ENCODE peak calls at places on chromosomes 4 and X, in nine cellular contexts. One of them, this sample, is unnamed.

GRCh38 chrX:70478521-70478920 is 33.9 kb downstream of the DLG3 start:
- DNase-seq in CD4-positive, alpha-beta T cell: no peak
- DNase-seq in substantia nigra: no peak
- DNase-seq in mesendoderm: no peak
- DNase-seq in breast epithelium: no peak
- DNase-seq in right cardiac atrium: no peak
- DNase-seq in esophagus squamous epithelium: no peak
- DNase-seq in CD8-positive, alpha-beta memory T cell: no peak
- DNase-seq in neuronal stem cell: no peak
- DNase-seq in this sample: no peak

GRCh38 chr4:141575884-141576283 is 60.5 kb upstream of the IL15 start:
- DNase-seq in CD4-positive, alpha-beta T cell: no peak
- DNase-seq in substantia nigra: no peak
- DNase-seq in mesendoderm: no peak
- DNase-seq in breast epithelium: no peak
- DNase-seq in right cardiac atrium: no peak
- DNase-seq in esophagus squamous epithelium: no peak
- DNase-seq in CD8-positive, alpha-beta memory T cell: no peak
- DNase-seq in neuronal stem cell: no peak
- DNase-seq in this sample: no peak

GRCh38 chrX:37993857-37994619 is 12.3 kb upstream of the SYTL5 start:
- DNase-seq in CD4-positive, alpha-beta T cell: no peak
- DNase-seq in substantia nigra: no peak
- DNase-seq in mesendoderm: peak; percentile 96
- DNase-seq in breast epithelium: no peak
- DNase-seq in right cardiac atrium: no peak
- DNase-seq in esophagus squamous epithelium: no peak
- DNase-seq in CD8-positive, alpha-beta memory T cell: no peak
- DNase-seq in neuronal stem cell: peak; percentile 47
- DNase-seq in this sample: no peak

GRCh38 chr4:8071741-8072140 is 86.9 kb downstream of the ABLIM2 start:
- DNase-seq in CD4-positive, alpha-beta T cell: no peak
- DNase-seq in substantia nigra: no peak
- DNase-seq in mesendoderm: no peak
- DNase-seq in breast epithelium: no peak
- DNase-seq in right cardiac atrium: peak; percentile 49
- DNase-seq in esophagus squamous epithelium: no peak
- DNase-seq in CD8-positive, alpha-beta memory T cell: no peak
- DNase-seq in neuronal stem cell: no peak
- DNase-seq in this sample: no peak

GRCh38 chrX:47208108-47208507 is 10.4 kb upstream of the CDK16 start:
- DNase-seq in CD4-positive, alpha-beta T cell: no peak
- DNase-seq in substantia nigra: no peak
- DNase-seq in mesendoderm: no peak
- DNase-seq in breast epithelium: no peak
- DNase-seq in right cardiac atrium: no peak
- DNase-seq in esophagus squamous epithelium: no peak
- DNase-seq in CD8-positive, alpha-beta memory T cell: no peak
- DNase-seq in neuronal stem cell: no peak
- DNase-seq in this sample: no peak

GRCh38 chr4:25896782-25897539 is 17.1 kb upstream of the SMIM20 start:
- DNase-seq in CD4-positive, alpha-beta T cell: no peak
- DNase-seq in substantia nigra: no peak
- DNase-seq in mesendoderm: no peak
- DNase-seq in breast epithelium: no peak
- DNase-seq in right cardiac atrium: no peak
- DNase-seq in esophagus squamous epithelium: no peak
- DNase-seq in CD8-positive, alpha-beta memory T cell: no peak
- DNase-seq in neuronal stem cell: no peak
- DNase-seq in this sample: no peak

GRCh38 chrX:72050011-72050410 is 81.7 kb downstream of the RTL5 start:
- DNase-seq in CD4-positive, alpha-beta T cell: no peak
- DNase-seq in substantia nigra: no peak
- DNase-seq in mesendoderm: no peak
- DNase-seq in breast epithelium: no peak
- DNase-seq in right cardiac atrium: no peak
- DNase-seq in esophagus squamous epithelium: no peak
- DNase-seq in CD8-positive, alpha-beta memory T cell: no peak
- DNase-seq in neuronal stem cell: no peak
- DNase-seq in this sample: no peak

GRCh38 chr4:173527103-173527876 is 2.7 kb downstream of the HAND2 start:
- DNase-seq in CD4-positive, alpha-beta T cell: no peak
- DNase-seq in substantia nigra: no peak
- DNase-seq in mesendoderm: peak; percentile 81
- DNase-seq in breast epithelium: no peak
- DNase-seq in right cardiac atrium: peak; percentile 78
- DNase-seq in esophagus squamous epithelium: no peak
- DNase-seq in CD8-positive, alpha-beta memory T cell: no peak
- DNase-seq in neuronal stem cell: no peak
- DNase-seq in this sample: no peak

GRCh38 chrX:29652484-29652883 is 562.9 kb upstream of the MAGEB2 start:
- DNase-seq in CD4-positive, alpha-beta T cell: no peak
- DNase-seq in substantia nigra: no peak
- DNase-seq in mesendoderm: peak; percentile 0
- DNase-seq in breast epithelium: no peak
- DNase-seq in right cardiac atrium: no peak
- DNase-seq in esophagus squamous epithelium: no peak
- DNase-seq in CD8-positive, alpha-beta memory T cell: no peak
- DNase-seq in neuronal stem cell: no peak
- DNase-seq in this sample: no peak

GRCh38 chr4:72326692-72327632 is 242.1 kb downstream of the ADAMTS3 start:
- DNase-seq in CD4-positive, alpha-beta T cell: no peak
- DNase-seq in substantia nigra: no peak
- DNase-seq in mesendoderm: peak; percentile 51
- DNase-seq in breast epithelium: no peak
- DNase-seq in right cardiac atrium: no peak
- DNase-seq in esophagus squamous epithelium: no peak
- DNase-seq in CD8-positive, alpha-beta memory T cell: no peak
- DNase-seq in neuronal stem cell: no peak
- DNase-seq in this sample: no peak

GRCh38 chr4:106481801-106482200 is 113.2 kb upstream of the GIMD1 start:
- DNase-seq in CD4-positive, alpha-beta T cell: no peak
- DNase-seq in substantia nigra: no peak
- DNase-seq in mesendoderm: no peak
- DNase-seq in breast epithelium: no peak
- DNase-seq in right cardiac atrium: no peak
- DNase-seq in esophagus squamous epithelium: no peak
- DNase-seq in CD8-positive, alpha-beta memory T cell: no peak
- DNase-seq in neuronal stem cell: no peak
- DNase-seq in this sample: no peak

DNA sequence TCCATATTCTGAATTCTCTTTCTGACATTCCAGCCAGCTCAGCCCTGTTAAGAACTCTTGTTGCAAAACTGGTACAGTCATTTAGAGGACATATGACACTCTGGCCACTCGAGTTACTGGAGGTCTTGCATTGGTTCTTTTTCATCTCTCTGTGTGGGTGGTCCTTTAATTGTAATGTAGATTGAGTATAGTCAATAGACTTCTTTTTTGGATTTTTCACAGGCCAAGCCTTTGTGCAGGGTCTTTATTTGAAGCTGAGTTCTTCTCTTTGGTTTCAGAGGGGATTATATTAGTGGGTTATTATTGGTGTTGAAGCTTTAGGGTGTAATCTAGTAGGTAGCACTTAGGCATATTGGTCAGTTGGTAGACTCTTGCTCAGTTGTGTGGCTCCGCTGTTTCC is 118.0 kb upstream of the GIMD1 start:
- DNase-seq in CD4-positive, alpha-beta T cell: no peak
- DNase-seq in substantia nigra: no peak
- DNase-seq in mesendoderm: no peak
- DNase-seq in breast epithelium: no peak
- DNase-seq in right cardiac atrium: no peak
- DNase-seq in esophagus squamous epithelium: no peak
- DNase-seq in CD8-positive, alpha-beta memory T cell: no peak
- DNase-seq in neuronal stem cell: no peak
- DNase-seq in this sample: no peak
- H3K27ac ChIP-seq in CD4-positive, alpha-beta T cell: no peak overlapping the region
- H3K27ac ChIP-seq in substantia nigra: no peak overlapping the region
- H3K27ac ChIP-seq in mesendoderm: no peak overlapping the region
- H3K27ac ChIP-seq in breast epithelium: no peak overlapping the region
- H3K27ac ChIP-seq in right cardiac atrium: no peak overlapping the region
- H3K27ac ChIP-seq in esophagus squamous epithelium: no peak overlapping the region
- H3K27ac ChIP-seq in CD8-positive, alpha-beta memory T cell: no peak overlapping the region
- H3K27ac ChIP-seq in neuronal stem cell: no peak overlapping the region
- H3K27ac ChIP-seq in this sample: no peak overlapping the region

GRCh38 chrX:84453351-84454246 is 48.7 kb downstream of the HDX start:
- DNase-seq in CD4-positive, alpha-beta T cell: no peak
- DNase-seq in substantia nigra: no peak
- DNase-seq in mesendoderm: no peak
- DNase-seq in breast epithelium: no peak
- DNase-seq in right cardiac atrium: peak; percentile 51
- DNase-seq in esophagus squamous epithelium: no peak
- DNase-seq in CD8-positive, alpha-beta memory T cell: no peak
- DNase-seq in neuronal stem cell: no peak
- DNase-seq in this sample: no peak
- H3K27ac ChIP-seq in CD4-positive, alpha-beta T cell: no peak overlapping the region
- H3K27ac ChIP-seq in substantia nigra: no peak overlapping the region
- H3K27ac ChIP-seq in mesendoderm: no peak overlapping the region
- H3K27ac ChIP-seq in breast epithelium: no peak overlapping the region
- H3K27ac ChIP-seq in right cardiac atrium: no peak overlapping the region
- H3K27ac ChIP-seq in esophagus squamous epithelium: no peak overlapping the region
- H3K27ac ChIP-seq in CD8-positive, alpha-beta memory T cell: no peak overlapping the region
- H3K27ac ChIP-seq in neuronal stem cell: no peak overlapping the region
- H3K27ac ChIP-seq in this sample: no peak overlapping the region

GRCh38 chr4:77881460-77882295 is 19.0 kb downstream of the MRPL1 start:
- DNase-seq in CD4-positive, alpha-beta T cell: no peak
- DNase-seq in substantia nigra: no peak
- DNase-seq in mesendoderm: peak; percentile 28
- DNase-seq in breast epithelium: no peak
- DNase-seq in right cardiac atrium: no peak
- DNase-seq in esophagus squamous epithelium: no peak
- DNase-seq in CD8-positive, alpha-beta memory T cell: no peak
- DNase-seq in neuronal stem cell: no peak
- DNase-seq in this sample: no peak
- H3K27ac ChIP-seq in CD4-positive, alpha-beta T cell: no peak overlapping the region
- H3K27ac ChIP-seq in substantia nigra: no peak overlapping the region
- H3K27ac ChIP-seq in mesendoderm: no peak overlapping the region
- H3K27ac ChIP-seq in breast epithelium: peak overlapping the region; percentile 19
- H3K27ac ChIP-seq in right cardiac atrium: no peak overlapping the region
- H3K27ac ChIP-seq in esophagus squamous epithelium: peak overlapping the region; percentile 45
- H3K27ac ChIP-seq in CD8-positive, alpha-beta memory T cell: no peak overlapping the region
- H3K27ac ChIP-seq in neuronal stem cell: no peak overlapping the region
- H3K27ac ChIP-seq in this sample: no peak overlapping the region

GRCh38 chr4:76074468-76074867 is at the start of gene ART3:
- DNase-seq in CD4-positive, alpha-beta T cell: no peak
- DNase-seq in substantia nigra: no peak
- DNase-seq in mesendoderm: no peak
- DNase-seq in breast epithelium: no peak
- DNase-seq in right cardiac atrium: no peak
- DNase-seq in esophagus squamous epithelium: no peak
- DNase-seq in CD8-positive, alpha-beta memory T cell: no peak
- DNase-seq in neuronal stem cell: no peak
- DNase-seq in this sample: no peak
- H3K27ac ChIP-seq in CD4-positive, alpha-beta T cell: no peak within 1 kb of the TSS
- H3K27ac ChIP-seq in substantia nigra: no peak within 1 kb of the TSS
- H3K27ac ChIP-seq in mesendoderm: no peak within 1 kb of the TSS
- H3K27ac ChIP-seq in breast epithelium: no peak within 1 kb of the TSS
- H3K27ac ChIP-seq in right cardiac atrium: peak within 1 kb of the TSS; percentile 72
- H3K27ac ChIP-seq in esophagus squamous epithelium: no peak within 1 kb of the TSS
- H3K27ac ChIP-seq in CD8-positive, alpha-beta memory T cell: no peak within 1 kb of the TSS
- H3K27ac ChIP-seq in neuronal stem cell: no peak within 1 kb of the TSS
- H3K27ac ChIP-seq in this sample: peak within 1 kb of the TSS; percentile 55

DNA sequence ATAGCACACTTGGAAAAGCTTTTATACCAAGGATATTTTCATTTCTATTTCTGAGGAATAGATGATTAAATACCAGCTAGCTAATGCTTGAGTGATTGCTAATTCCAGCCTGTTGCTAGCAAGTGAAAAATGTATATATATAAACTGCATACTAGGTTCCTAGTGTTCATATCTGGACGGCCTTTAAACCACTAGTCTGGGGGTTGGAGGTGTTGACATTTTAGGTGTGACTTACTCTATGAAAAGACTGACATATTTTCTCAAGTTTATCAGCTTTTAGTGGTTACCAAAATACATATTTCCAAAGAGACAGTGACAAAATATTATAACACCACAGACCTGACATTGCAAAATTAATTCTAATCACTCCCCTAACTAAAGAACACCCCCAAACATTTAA is 44.7 kb downstream of the MTMR8 start:
- DNase-seq in CD4-positive, alpha-beta T cell: no peak
- DNase-seq in substantia nigra: no peak
- DNase-seq in mesendoderm: no peak
- DNase-seq in breast epithelium: no peak
- DNase-seq in right cardiac atrium: no peak
- DNase-seq in esophagus squamous epithelium: no peak
- DNase-seq in CD8-positive, alpha-beta memory T cell: no peak
- DNase-seq in neuronal stem cell: no peak
- DNase-seq in this sample: no peak
- H3K27ac ChIP-seq in CD4-positive, alpha-beta T cell: no peak overlapping the region
- H3K27ac ChIP-seq in substantia nigra: no peak overlapping the region
- H3K27ac ChIP-seq in mesendoderm: no peak overlapping the region
- H3K27ac ChIP-seq in breast epithelium: no peak overlapping the region
- H3K27ac ChIP-seq in right cardiac atrium: no peak overlapping the region
- H3K27ac ChIP-seq in esophagus squamous epithelium: no peak overlapping the region
- H3K27ac ChIP-seq in CD8-positive, alpha-beta memory T cell: no peak overlapping the region
- H3K27ac ChIP-seq in neuronal stem cell: no peak overlapping the region
- H3K27ac ChIP-seq in this sample: no peak overlapping the region

DNA sequence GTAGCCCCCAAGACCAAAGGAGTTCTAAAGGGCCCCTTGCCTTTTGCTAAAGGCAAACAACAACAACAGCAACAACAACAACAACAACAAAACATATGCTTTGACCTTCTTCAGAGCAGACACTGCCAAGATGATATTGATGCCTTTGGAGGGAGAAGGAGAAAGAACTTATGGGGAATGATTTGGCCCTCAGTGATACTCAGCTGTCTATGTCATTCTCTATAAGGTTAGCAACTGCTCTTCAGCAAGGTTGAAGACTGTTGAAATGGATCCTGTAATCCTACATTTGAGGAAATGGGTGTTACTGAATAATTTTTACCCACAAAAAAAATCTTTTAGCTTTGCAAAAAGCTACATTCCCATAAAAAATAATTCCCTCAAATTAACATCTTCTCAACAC is 72.5 kb downstream of the PRPS1 start:
- DNase-seq in CD4-positive, alpha-beta T cell: no peak
- DNase-seq in substantia nigra: no peak
- DNase-seq in mesendoderm: no peak
- DNase-seq in breast epithelium: no peak
- DNase-seq in right cardiac atrium: no peak
- DNase-seq in esophagus squamous epithelium: no peak
- DNase-seq in CD8-positive, alpha-beta memory T cell: no peak
- DNase-seq in neuronal stem cell: no peak
- DNase-seq in this sample: no peak
- H3K27ac ChIP-seq in CD4-positive, alpha-beta T cell: no peak overlapping the region
- H3K27ac ChIP-seq in substantia nigra: peak overlapping the region; percentile 55
- H3K27ac ChIP-seq in mesendoderm: no peak overlapping the region
- H3K27ac ChIP-seq in breast epithelium: peak overlapping the region; percentile 27
- H3K27ac ChIP-seq in right cardiac atrium: peak overlapping the region; percentile 23
- H3K27ac ChIP-seq in esophagus squamous epithelium: peak overlapping the region; percentile 54
- H3K27ac ChIP-seq in CD8-positive, alpha-beta memory T cell: no peak overlapping the region
- H3K27ac ChIP-seq in neuronal stem cell: no peak overlapping the region
- H3K27ac ChIP-seq in this sample: peak overlapping the region; percentile 80